ENCODE peak calls at places on chromosomes 2 and 18, in seven cellular contexts. P is AG10803; Z is CD8-positive, alpha-beta T cell; J is K562; I is IMR-90; C is PC-9; V is fibroblast of pulmonary artery. B is an unnamed sample.

GRCh38 chr2:222424281-222424728 is at the start of gene SGPP2:
- DNase-seq in P (no peak), Z (no peak), J (no peak), I (no peak), C (peak; percentile 53), V (no peak), B (no peak)

GRCh38 chr2:225290723-225291400 is 108.6 kb upstream of the NYAP2 start:
- DNase-seq in P (no peak), Z (no peak), J (no peak), I (no peak), C (no peak), V (no peak), B (no peak)

GRCh38 chr2:58709687-58710354 is 468.7 kb upstream of the FANCL start:
- DNase-seq in P (no peak), Z (no peak), J (no peak), I (no peak), C (no peak), V (no peak), B (no peak)

GRCh38 chr2:191189112-191189635 is 38.4 kb upstream of the STAT4 start:
- DNase-seq in P (no peak), Z (no peak), J (no peak), I (no peak), C (no peak), V (no peak), B (no peak)

GRCh38 chr2:1193801-1194200 is 219.5 kb upstream of the TPO start:
- DNase-seq in P (no peak), Z (no peak), J (no peak), I (no peak), C (no peak), V (no peak), B (no peak)

GRCh38 chr2:226575928-226576327 is 223.7 kb downstream of the IRS1 start:
- DNase-seq in P (no peak), Z (no peak), J (no peak), I (peak; percentile 57), C (no peak), V (no peak), B (no peak)

GRCh38 chr18:77061946-77062517 is 70.6 kb downstream of the MBP start:
- DNase-seq in P (no peak), Z (no peak), J (no peak), I (no peak), C (no peak), V (no peak), B (no peak)

GRCh38 chr2:120108749-120109148 is 95.9 kb downstream of the EPB41L5 start:
- DNase-seq in P (peak; percentile 4), Z (no peak), J (no peak), I (peak; percentile 61), C (peak; percentile 86), V (peak; percentile 39), B (no peak)

GRCh38 chr2:152558174-152559091 is 158.8 kb downstream of the PRPF40A start:
- DNase-seq in P (peak; percentile 94), Z (no peak), J (no peak), I (peak; percentile 94), C (no peak), V (peak; percentile 84), B (no peak)

GRCh38 chr2:8636691-8637636 is 44.9 kb upstream of the ID2 start:
- DNase-seq in P (peak; percentile 42), Z (no peak), J (no peak), I (peak; percentile 68), C (no peak), V (peak; percentile 70), B (no peak)

GRCh38 chr18:24633121-24633520 is 172.7 kb downstream of the HRH4 start:
- DNase-seq in P (no peak), Z (no peak), J (no peak), I (peak; percentile 92), C (no peak), V (no peak), B (no peak)

GRCh38 chr2:213104903-213105202 is 46.6 kb downstream of the IKZF2 start:
- DNase-seq in P (no peak), Z (no peak), J (no peak), I (no peak), C (no peak), V (no peak), B (no peak)

GRCh38 chr18:36187138-36187825 is at the start of gene MOCOS:
- DNase-seq in P (peak; percentile 58), Z (no peak), J (peak; percentile 97), I (peak; percentile 42), C (peak; percentile 63), V (peak; percentile 54), B (peak; percentile 22)

GRCh38 chr2:122191331-122191730 is 435.9 kb downstream of the TSN start:
- DNase-seq in P (peak; percentile 24), Z (no peak), J (peak; percentile 51), I (no peak), C (no peak), V (peak; percentile 72), B (peak; percentile 3)

GRCh38 chr18:44520981-44521672 is 159.6 kb upstream of the SETBP1 start:
- DNase-seq in P (no peak), Z (no peak), J (no peak), I (no peak), C (no peak), V (no peak), B (no peak)

GRCh38 chr2:23502096-23502495 is 117.1 kb downstream of the KLHL29 start:
- DNase-seq in P (no peak), Z (no peak), J (no peak), I (no peak), C (no peak), V (peak; percentile 52), B (no peak)

GRCh38 chr2:9789371-9789770 is 53.9 kb upstream of the TAF1B start:
- DNase-seq in P (no peak), Z (no peak), J (no peak), I (no peak), C (no peak), V (no peak), B (no peak)

GRCh38 chr2:17646096-17646554 is 105.6 kb downstream of the VSNL1 start:
- DNase-seq in P (peak; percentile 84), Z (no peak), J (peak; percentile 44), I (peak; percentile 88), C (peak; percentile 73), V (peak; percentile 92), B (peak; percentile 31)

GRCh38 chr2:95060446-95061118 is 35.1 kb downstream of the MAL start:
- DNase-seq in P (no peak), Z (no peak), J (no peak), I (no peak), C (no peak), V (no peak), B (no peak)

GRCh38 chr2:28658369-28658768 is 93.3 kb upstream of the PPP1CB start:
- DNase-seq in P (peak; percentile 62), Z (no peak), J (no peak), I (peak; percentile 86), C (peak; percentile 66), V (peak; percentile 64), B (no peak)

GRCh38 chr2:233084488-233084887 is 24.3 kb downstream of the INPP5D start:
- DNase-seq in P (no peak), Z (no peak), J (no peak), I (no peak), C (no peak), V (peak; percentile 44), B (no peak)

GRCh38 chr2:219225350-219225749 is 4.1 kb downstream of the ATG9A start:
- DNase-seq in P (no peak), Z (no peak), J (no peak), I (no peak), C (no peak), V (no peak), B (no peak)

GRCh38 chr2:12577086-12577485 is 139.7 kb upstream of the TRIB2 start:
- DNase-seq in P (no peak), Z (no peak), J (no peak), I (no peak), C (no peak), V (no peak), B (no peak)

GRCh38 chr2:186346216-186346615 is 139.8 kb upstream of the ZC3H15 start:
- DNase-seq in P (no peak), Z (no peak), J (no peak), I (no peak), C (no peak), V (no peak), B (no peak)

GRCh38 chr2:39468574-39469331 is 31.7 kb upstream of the MAP4K3 start:
- DNase-seq in P (peak; percentile 87), Z (no peak), J (no peak), I (peak; percentile 48), C (no peak), V (peak; percentile 74), B (no peak)

GRCh38 chr2:240918258-240919091 is 12.3 kb downstream of the CROCC2 start:
- DNase-seq in P (no peak), Z (no peak), J (no peak), I (no peak), C (no peak), V (no peak), B (no peak)

GRCh38 chr18:62607302-62607701 is 84.5 kb downstream of the ZCCHC2 start:
- DNase-seq in P (no peak), Z (no peak), J (peak; percentile 19), I (no peak), C (no peak), V (no peak), B (no peak)

GRCh38 chr2:227871375-227871788 is at the start of gene DAW1:
- DNase-seq in P (peak; percentile 45), Z (no peak), J (no peak), I (peak; percentile 56), C (no peak), V (peak; percentile 84), B (no peak)
- H3K4me3 ChIP-seq in P (peak within 1 kb of the TSS; percentile 58), Z (no peak within 1 kb of the TSS), J (no peak within 1 kb of the TSS), I (peak within 1 kb of the TSS; percentile 45), C (peak within 1 kb of the TSS; percentile 45), V (peak within 1 kb of the TSS; percentile 55), B (no peak within 1 kb of the TSS)

DNA sequence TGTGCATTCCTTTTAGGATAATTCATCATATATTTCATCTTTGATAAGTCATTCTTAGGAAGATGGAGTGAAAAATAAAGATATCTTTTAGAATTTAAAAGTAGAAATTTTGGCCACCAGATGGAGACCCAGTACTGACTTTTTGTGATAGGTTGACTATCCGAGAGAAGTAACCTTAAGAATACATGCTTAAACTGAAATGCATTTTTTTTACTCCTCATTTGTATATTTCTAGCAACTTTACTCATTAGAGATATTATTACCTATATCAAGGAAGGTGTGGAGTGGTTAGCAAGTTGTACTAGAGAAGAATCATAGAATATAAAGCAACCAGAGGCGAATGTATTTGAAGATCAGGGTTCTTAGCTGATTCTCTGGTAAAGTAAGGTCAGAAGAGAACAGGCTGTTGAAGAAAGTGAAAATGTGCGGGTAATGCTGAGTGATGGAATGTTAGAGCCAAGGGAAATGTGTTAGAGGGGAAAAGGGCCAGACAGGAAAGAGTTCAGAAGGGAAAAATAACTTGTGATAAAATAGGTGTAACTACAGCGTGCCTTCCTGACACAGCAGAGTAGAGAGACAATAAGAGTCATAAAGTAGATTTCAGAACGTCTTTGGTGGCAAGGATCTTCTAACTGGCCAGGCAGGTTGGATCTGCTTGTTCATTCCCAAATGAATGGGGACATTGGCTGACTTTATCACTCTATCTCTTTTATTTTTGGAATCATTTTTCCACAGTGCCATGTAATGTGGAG is 52.3 kb downstream of the TDRD15 start:
- DNase-seq in P (no peak), Z (no peak), J (peak; percentile 8), I (peak; percentile 18), C (no peak), V (peak; percentile 1), B (no peak)
- H3K4me3 ChIP-seq in P (no peak overlapping the region), Z (no peak overlapping the region), J (no peak overlapping the region), I (no peak overlapping the region), C (no peak overlapping the region), V (no peak overlapping the region), B (no peak overlapping the region)

GRCh38 chr18:68733693-68734092 is 18.8 kb upstream of the TMX3 start:
- DNase-seq in P (no peak), Z (no peak), J (no peak), I (peak; percentile 26), C (no peak), V (no peak), B (peak; percentile 30)
- H3K4me3 ChIP-seq in P (no peak overlapping the region), Z (no peak overlapping the region), J (no peak overlapping the region), I (no peak overlapping the region), C (no peak overlapping the region), V (no peak overlapping the region), B (no peak overlapping the region)

GRCh38 chr2:201806442-201806841 is at the start of gene CDK15:
- DNase-seq in P (peak; percentile 39), Z (no peak), J (no peak), I (peak; percentile 80), C (no peak), V (peak; percentile 47), B (no peak)
- H3K4me3 ChIP-seq in P (peak within 1 kb of the TSS; percentile 42), Z (no peak within 1 kb of the TSS), J (no peak within 1 kb of the TSS), I (peak within 1 kb of the TSS; percentile 16), C (no peak within 1 kb of the TSS), V (no peak within 1 kb of the TSS), B (no peak within 1 kb of the TSS)

B was measured in LNCaP clone FGC.